ENCODE peak calls at places on chromosomes 12 and 14, in eight cellular contexts. V is lower leg skin, N is RWPE2, Z is colonic mucosa, L is OCI-LY7, O is tibial nerve, T is psoas muscle, A is lower lobe of right lung. H is an unnamed sample.

GRCh38 chr12:114952573-114953196 is 268.7 kb upstream of the TBX3 start:
- DNase-seq in L (no peak), A (no peak), V (no peak), O (no peak), T (peak; percentile 58), N (no peak), Z (no peak), H (no peak)

GRCh38 chr12:12608557-12608957 is 3.1 kb upstream of the CREBL2 start:
- DNase-seq in T (no peak), Z (no peak), N (no peak), O (no peak), A (no peak), V (no peak), L (peak; percentile 12), H (no peak)

GRCh38 chr14:94304243-94304642 is 11.2 kb upstream of the SERPINA10 start:
- DNase-seq in Z (peak; percentile 6), L (no peak), T (no peak), A (no peak), N (no peak), O (no peak), V (no peak), H (no peak)

GRCh38 chr12:115451785-115452736 is 768.1 kb upstream of the TBX3 start:
- DNase-seq in A (peak; percentile 48), N (no peak), L (no peak), Z (peak; percentile 39), T (peak; percentile 50), O (no peak), V (no peak), H (no peak)

GRCh38 chr14:85421166-85421877 is 108.6 kb upstream of the FLRT2 start:
- DNase-seq in T (no peak), O (no peak), N (peak; percentile 83), Z (no peak), L (no peak), V (no peak), A (no peak), H (peak; percentile 39)

GRCh38 chr12:120225852-120226640 is 25.1 kb upstream of the RPLP0 start:
- DNase-seq in T (no peak), L (peak; percentile 49), A (peak; percentile 85), O (no peak), V (no peak), N (no peak), Z (peak; percentile 88), H (no peak)

GRCh38 chr14:98548071-98548686 is 723.8 kb downstream of the BCL11B start:
- DNase-seq in V (no peak), T (no peak), L (no peak), N (no peak), O (no peak), Z (no peak), A (no peak), H (no peak)

GRCh38 chr12:31000751-31001150 is 72.9 kb upstream of the DDX11 start:
- DNase-seq in V (no peak), O (no peak), L (no peak), A (no peak), N (no peak), Z (no peak), T (peak; percentile 1), H (no peak)

GRCh38 chr12:29640589-29641345 is 143.0 kb downstream of the TMTC1 start:
- DNase-seq in A (no peak), T (no peak), N (no peak), O (peak; percentile 12), L (no peak), V (no peak), Z (no peak), H (no peak)

GRCh38 chr12:139585-139984 is 73.0 kb downstream of the IQSEC3 start:
- DNase-seq in L (no peak), O (no peak), A (peak; percentile 34), T (no peak), Z (no peak), V (no peak), N (no peak), H (no peak)

GRCh38 chr12:69583203-69583602 is 2.1 kb upstream of the CCT2 start:
- DNase-seq in N (no peak), L (peak; percentile 24), A (no peak), Z (no peak), O (no peak), V (no peak), T (no peak), H (no peak)

GRCh38 chr12:121711925-121712461 is 559 bp upstream of the TMEM120B start:
- DNase-seq in V (peak; percentile 25), O (peak; percentile 29), Z (peak; percentile 56), T (peak; percentile 77), A (peak; percentile 50), L (peak; percentile 48), N (no peak), H (no peak)

GRCh38 chr14:85402546-85403162 is 127.3 kb upstream of the FLRT2 start:
- DNase-seq in O (no peak), Z (no peak), T (no peak), N (no peak), A (no peak), V (no peak), L (no peak), H (no peak)

GRCh38 chr14:97077253-97077653 is 280.1 kb downstream of the VRK1 start:
- DNase-seq in V (peak; percentile 40), T (no peak), A (peak; percentile 47), O (peak; percentile 41), N (peak; percentile 92), L (no peak), Z (peak; percentile 29), H (peak; percentile 55)

GRCh38 chr12:51955702-51956101 is 4.2 kb downstream of the ACVR1B start:
- DNase-seq in T (no peak), A (no peak), N (no peak), Z (no peak), O (no peak), V (no peak), L (no peak), H (no peak)

GRCh38 chr14:32345311-32345771 is 16.2 kb downstream of the AKAP6 start:
- DNase-seq in Z (peak; percentile 23), O (no peak), N (no peak), V (no peak), T (no peak), L (no peak), A (no peak), H (no peak)

GRCh38 chr14:22418631-22419030 is 170.4 kb downstream of the DAD1 start:
- DNase-seq in L (peak; percentile 74), O (no peak), V (no peak), Z (no peak), T (no peak), A (no peak), N (no peak), H (no peak)

GRCh38 chr12:109961612-109962011 is 34.6 kb downstream of the GIT2 start:
- DNase-seq in Z (no peak), L (no peak), O (no peak), T (no peak), V (no peak), N (no peak), A (no peak), H (peak; percentile 63)

GRCh38 chr12:1319215-1319614 is 275.2 kb downstream of the FBXL14 start:
- DNase-seq in N (no peak), V (no peak), O (no peak), T (no peak), A (no peak), L (no peak), Z (no peak), H (no peak)
- H3K4me3 ChIP-seq in N (no peak overlapping the region), V (no peak overlapping the region), O (no peak overlapping the region), T (no peak overlapping the region), A (no peak overlapping the region), L (no peak overlapping the region), Z (no peak overlapping the region), H (no peak overlapping the region)

GRCh38 chr14:69657961-69658360 is 46.6 kb downstream of the SUSD6 start:
- DNase-seq in T (no peak), N (peak; percentile 70), Z (peak; percentile 72), A (peak; percentile 74), O (no peak), V (peak; percentile 62), L (no peak), H (no peak)
- TF ChIP-seq CTCF in T (no peak), N (no peak), Z (no peak), A (no peak), O (no peak), V (no peak), L (no peak), H (no peak)

GRCh38 chr14:21269252-21270046 is at the start of gene HNRNPC:
- DNase-seq in A (peak; percentile 100), V (peak; percentile 100), L (peak; percentile 100), N (peak; percentile 99), Z (peak; percentile 100), O (peak; percentile 100), T (peak; percentile 100), H (peak; percentile 100)

GRCh38 chr14:21264025-21264801 is 5.0 kb downstream of the HNRNPC start:
- DNase-seq in V (no peak), N (no peak), T (no peak), A (no peak), L (no peak), Z (no peak), O (no peak), H (peak; percentile 55)

GRCh38 chr14:21268612-21269251 is 510 bp downstream of the HNRNPC start:
- DNase-seq in A (no peak), O (peak; percentile 61), V (peak; percentile 51), T (peak; percentile 62), Z (peak; percentile 45), L (peak; percentile 78), N (no peak), H (no peak)

GRCh38 chr14:21267431-21267845 is 1.8 kb downstream of the HNRNPC start:
- DNase-seq in N (no peak), A (no peak), T (no peak), Z (no peak), V (no peak), O (no peak), L (peak; percentile 44), H (no peak)

GRCh38 chr14:21267886-21268611 is 1.2 kb downstream of the HNRNPC start:
- DNase-seq in N (no peak), Z (no peak), V (no peak), T (no peak), A (no peak), L (peak; percentile 22), O (no peak), H (no peak)
- H3K4me3 ChIP-seq in N (peak overlapping the region; percentile 75), Z (peak overlapping the region; percentile 75), V (peak overlapping the region; percentile 80), T (peak overlapping the region; percentile 97), A (peak overlapping the region; percentile 74), L (peak overlapping the region; percentile 95), O (peak overlapping the region; percentile 84), H (peak overlapping the region; percentile 80)

DNA sequence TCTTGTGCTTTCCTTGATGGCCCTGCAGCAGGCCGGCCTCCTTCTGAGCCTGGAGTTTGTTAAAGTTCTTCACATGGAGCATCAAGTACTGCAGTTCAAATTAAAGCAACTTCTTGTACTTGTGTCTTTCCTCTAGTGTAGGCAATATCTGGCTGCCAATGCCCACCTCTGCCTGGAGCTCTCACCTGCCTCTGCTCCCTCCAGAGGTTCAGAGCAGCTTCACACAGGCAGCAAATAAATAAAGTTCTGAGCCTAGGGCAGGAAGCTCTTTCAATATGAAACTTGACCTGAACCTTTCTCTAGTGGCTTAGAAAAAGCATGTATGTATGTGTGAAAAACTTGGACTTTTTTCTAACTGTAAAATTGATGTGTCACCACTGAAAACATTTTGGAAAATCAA is 65.9 kb downstream of the ITPR2 start:
- DNase-seq in O (no peak), N (no peak), T (no peak), V (no peak), Z (no peak), A (no peak), L (no peak), H (no peak)
- TF ChIP-seq CTCF in O (no peak), N (no peak), T (no peak), V (no peak), Z (no peak), A (no peak), L (no peak), H (no peak)

H was measured in AG09309.